ENCODE peak calls at places on chromosomes 7 and 10, in ten cellular contexts. V is AML-193; W is HuH-7; M is NB4; Z is endothelial cell; R is adrenal gland; B is colonic mucosa; F is HFF-Myc; K is stimulated activated CD8-positive, alpha-beta memory T cell treated with anti-CD3 and anti-CD28 coated beads, Interleukin-15, amount 100 ng/mL, for 4 hours; O is GM12892. E is an unnamed sample.

GRCh38 chr7:136807598-136807997 is 60.9 kb upstream of the CHRM2 start:
- DNase-seq in V (no peak), W (no peak), M (no peak), Z (peak; percentile 5), R (no peak), B (no peak), F (no peak), K (no peak), O (no peak), E (peak; percentile 7)

GRCh38 chr10:35783305-35783838 is 141.3 kb upstream of the FZD8 start:
- DNase-seq in V (no peak), W (no peak), M (no peak), Z (no peak), R (no peak), B (no peak), F (no peak), K (no peak), O (no peak), E (no peak)

GRCh38 chr10:81215498-81215897 is 659.5 kb upstream of the NRG3 start:
- DNase-seq in V (no peak), W (no peak), M (no peak), Z (no peak), R (no peak), B (no peak), F (no peak), K (no peak), O (no peak), E (no peak)

GRCh38 chr10:43369921-43370320 is 1.5 kb upstream of the FXYD4 start:
- DNase-seq in V (no peak), W (no peak), M (no peak), Z (no peak), R (no peak), B (no peak), F (no peak), K (no peak), O (no peak), E (no peak)

GRCh38 chr7:20197125-20197524 is 20.1 kb downstream of the MACC1 start:
- DNase-seq in V (no peak), W (no peak), M (no peak), Z (no peak), R (no peak), B (no peak), F (no peak), K (no peak), O (no peak), E (no peak)

GRCh38 chr10:120539076-120539475 is 82.0 kb downstream of the PLPP4 start:
- DNase-seq in V (no peak), W (no peak), M (no peak), Z (no peak), R (no peak), B (no peak), F (no peak), K (no peak), O (no peak), E (no peak)

GRCh38 chr10:69976795-69977546 is 75.7 kb upstream of the MACROH2A2 start:
- DNase-seq in V (no peak), W (no peak), M (peak; percentile 63), Z (no peak), R (no peak), B (no peak), F (no peak), K (no peak), O (no peak), E (no peak)

GRCh38 chr10:122421747-122422146 is 32.7 kb upstream of the ARMS2 start:
- DNase-seq in V (no peak), W (no peak), M (no peak), Z (no peak), R (no peak), B (no peak), F (no peak), K (no peak), O (no peak), E (no peak)

GRCh38 chr10:51397244-51397643 is 302.2 kb downstream of the CSTF2T start:
- DNase-seq in V (no peak), W (no peak), M (no peak), Z (no peak), R (no peak), B (peak; percentile 44), F (no peak), K (no peak), O (no peak), E (no peak)

GRCh38 chr10:624605-625334 is 64.7 kb downstream of the DIP2C start:
- DNase-seq in V (no peak), W (no peak), M (peak; percentile 85), Z (no peak), R (peak; percentile 79), B (peak; percentile 55), F (no peak), K (no peak), O (no peak), E (peak; percentile 64)

GRCh38 chr10:124156524-124157225 is 63.3 kb upstream of the CHST15 start:
- DNase-seq in V (no peak), W (no peak), M (no peak), Z (no peak), R (no peak), B (no peak), F (no peak), K (no peak), O (no peak), E (peak; percentile 51)

GRCh38 chr10:118251791-118252190 is 90.3 kb downstream of the FAM204A start:
- DNase-seq in V (no peak), W (no peak), M (no peak), Z (no peak), R (peak; percentile 18), B (no peak), F (no peak), K (no peak), O (no peak), E (no peak)

GRCh38 chr7:23680417-23681405 is 712 bp downstream of the FAM221A start:
- DNase-seq in V (peak; percentile 19), W (no peak), M (no peak), Z (peak; percentile 77), R (peak; percentile 42), B (peak; percentile 87), F (no peak), K (no peak), O (peak; percentile 31), E (peak; percentile 72)

GRCh38 chr7:2820508-2820934 is 23.6 kb downstream of the GNA12 start:
- DNase-seq in V (no peak), W (no peak), M (peak; percentile 28), Z (no peak), R (peak; percentile 51), B (peak; percentile 44), F (peak; percentile 73), K (no peak), O (no peak), E (peak; percentile 55)